ENCODE peak calls at places on chromosomes 1 and 21, in six cellular contexts. D, J, P, F, N and O are unnamed samples.
A peak's percentile ranks its signal among the peaks of the same experiment; 100 is the strongest.

GRCh38 chr1:111736548-111737215 is 2.5 kb downstream of the INKA2 start:
- DNase-seq in D (no peak), J (no peak), P (no peak), F (peak; percentile 45), N (no peak), O (no peak)

GRCh38 chr1:182147136-182147815 is 85.8 kb upstream of the ZNF648 start:
- DNase-seq in D (peak; percentile 60), J (peak; percentile 17), P (no peak), F (no peak), N (no peak), O (no peak)

GRCh38 chr1:53669511-53670191 is 69.3 kb downstream of the GLIS1 start:
- DNase-seq in D (no peak), J (no peak), P (no peak), F (no peak), N (no peak), O (no peak)

GRCh38 chr21:33266784-33267135 is 593 bp downstream of the IL10RB start:
- DNase-seq in D (no peak), J (no peak), P (no peak), F (no peak), N (no peak), O (no peak)

GRCh38 chr1:188735567-188735966 is 1742.1 kb downstream of the BRINP3 start:
- DNase-seq in D (no peak), J (no peak), P (peak; percentile 2), F (no peak), N (no peak), O (no peak)

GRCh38 chr21:42684109-42684916 is 30.9 kb downstream of the PDE9A start:
- DNase-seq in D (no peak), J (no peak), P (no peak), F (no peak), N (no peak), O (no peak)

GRCh38 chr1:51237714-51238403 is 1.8 kb downstream of the RNF11 start:
- DNase-seq in D (no peak), J (no peak), P (no peak), F (no peak), N (peak; percentile 16), O (no peak)

GRCh38 chr1:70256664-70257063 is 35.5 kb downstream of the SRSF11 start:
- DNase-seq in D (no peak), J (no peak), P (no peak), F (no peak), N (no peak), O (no peak)

GRCh38 chr1:74222701-74223100 is 12.5 kb upstream of the TNNI3K start:
- DNase-seq in D (no peak), J (no peak), P (no peak), F (no peak), N (no peak), O (no peak)
- TF ChIP-seq TAF1 in D (no peak), J (no peak), P (no peak), F (no peak), N (no peak), O (no peak)

DNA sequence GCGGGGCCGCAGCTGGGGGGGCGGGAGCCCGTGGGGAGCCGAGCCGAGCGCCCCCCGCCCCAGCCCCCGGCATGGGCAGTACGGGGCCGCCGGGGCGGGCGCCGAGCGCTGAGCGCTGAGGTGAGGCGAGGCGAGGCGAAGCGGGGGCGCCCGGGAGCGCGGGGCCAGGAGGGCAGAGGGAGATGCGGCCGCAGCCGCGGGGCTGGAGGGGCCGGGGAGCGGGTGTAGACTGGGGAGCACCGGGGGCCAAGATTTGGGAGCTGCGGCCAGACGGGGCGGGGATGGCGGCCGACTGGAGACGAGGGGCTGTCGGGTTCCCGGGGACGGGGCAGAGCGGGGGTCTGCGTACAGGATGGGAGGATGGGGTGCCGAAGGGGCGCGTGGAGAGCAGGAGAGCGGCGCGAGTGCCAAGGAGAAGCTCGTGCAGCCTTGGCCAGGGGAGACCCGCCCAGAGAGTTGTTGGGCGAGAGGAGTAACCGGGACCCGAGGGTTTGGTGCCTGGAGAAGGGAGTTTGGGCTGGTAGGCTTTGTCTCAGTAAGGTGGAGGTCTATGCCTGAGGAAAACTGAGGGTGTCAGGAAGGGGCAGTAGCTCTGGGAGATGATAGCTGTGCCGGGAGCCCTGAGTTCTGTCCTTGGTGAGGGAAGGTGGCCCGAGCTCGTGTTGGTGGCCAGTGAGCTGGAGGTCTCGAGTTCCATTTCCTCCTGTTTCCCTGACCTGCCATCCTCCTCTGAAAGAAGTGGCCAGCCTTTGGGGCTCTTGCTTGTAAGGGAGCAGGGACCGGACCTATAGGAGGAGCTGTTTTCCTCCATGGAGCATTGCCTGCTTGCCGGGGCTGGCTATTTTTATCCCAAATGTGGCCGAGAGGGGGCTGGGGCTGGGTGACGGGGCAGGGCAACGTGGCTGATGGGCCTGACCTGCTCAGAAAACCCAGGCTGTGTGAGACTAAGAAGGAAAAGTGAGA is 539 bp downstream of the ATP8B2 start:
- DNase-seq in D (no peak), J (no peak), P (peak; percentile 82), F (peak; percentile 89), N (peak; percentile 86), O (no peak)
- TF ChIP-seq POLR2A in D (peak; percentile 19), J (no peak), P (no peak), F (peak; percentile 73), N (peak; percentile 58), O (no peak)

GRCh38 chr1:2279882-2280281 is 51.8 kb downstream of the SKI start:
- DNase-seq in D (no peak), J (no peak), P (no peak), F (no peak), N (no peak), O (no peak)
- TF ChIP-seq TAF1 in D (no peak), J (no peak), P (no peak), F (no peak), N (no peak), O (no peak)

DNA sequence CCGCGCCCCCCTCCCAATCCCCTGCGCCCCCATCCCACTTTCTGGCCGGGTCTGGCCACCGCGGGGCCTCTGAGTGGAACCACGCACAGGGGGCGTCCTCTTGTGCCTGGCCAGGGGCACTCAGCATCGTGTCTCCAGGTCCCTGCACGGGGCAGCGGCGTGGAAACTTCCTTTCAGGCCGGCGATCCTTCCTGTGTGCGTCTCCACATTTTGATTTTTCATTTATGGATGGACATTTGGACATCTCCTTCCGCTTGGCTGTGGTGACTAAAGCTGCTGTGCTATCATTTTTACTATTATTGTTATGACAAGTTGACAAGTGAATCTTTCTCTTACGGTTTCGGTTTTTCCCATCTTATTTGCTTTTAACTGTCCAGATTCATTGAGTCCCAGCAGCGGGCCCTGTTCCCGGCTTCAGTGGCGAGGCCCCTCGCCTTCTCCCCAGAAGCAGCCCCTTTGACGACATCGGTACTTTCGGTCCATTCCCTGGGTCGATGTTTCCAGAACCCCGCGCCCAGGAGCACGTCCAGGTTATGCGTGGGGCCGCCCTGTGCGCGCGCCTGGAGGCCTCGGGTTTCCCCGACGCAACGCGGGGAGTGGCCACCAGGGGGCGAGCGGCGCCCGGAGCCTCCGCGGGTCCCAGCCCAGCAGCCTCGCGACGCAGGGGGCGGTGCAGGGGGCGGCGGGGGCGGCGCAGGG is 12.4 kb upstream of the SLC19A1 start:
- DNase-seq in D (peak; percentile 23), J (peak; percentile 87), P (peak; percentile 38), F (peak; percentile 94), N (peak; percentile 93), O (peak; percentile 81)
- TF ChIP-seq POLR2A in D (peak; percentile 75), J (no peak), P (no peak), F (no peak), N (no peak), O (no peak)

GRCh38 chr1:114033219-114033706 is 54.0 kb downstream of the OLFML3 start:
- DNase-seq in D (no peak), J (no peak), P (peak; percentile 24), F (peak; percentile 63), N (peak; percentile 39), O (no peak)
- TF ChIP-seq TAF1 in D (no peak), J (no peak), P (no peak), F (peak; percentile 46), N (no peak), O (no peak)